ENCODE peak calls at places on chromosomes 1 and 21, in seven cellular contexts. M, N, J, R, P, Q and U are unnamed samples.

GRCh38 chr1:25099343-25099951 is 132.9 kb downstream of the SYF2 start:
- DNase-seq in M (peak), P (no peak), J (no peak), N (no peak), Q (peak), R (peak), U (no peak)

GRCh38 chr1:39269791-39270342 is 65.4 kb downstream of the MACF1 start:
- DNase-seq in N (no peak), R (no peak), Q (no peak), M (peak), J (peak), P (no peak), U (peak)

GRCh38 chr1:99662581-99663208 is 16.8 kb downstream of the PALMD start:
- DNase-seq in P (no peak), M (peak), J (peak), N (peak), Q (peak), R (no peak), U (peak)

GRCh38 chr1:110235181-110235838 is 25.2 kb downstream of the KCNC4 start:
- DNase-seq in Q (no peak), R (peak), M (no peak), N (no peak), J (peak), P (no peak), U (peak)

GRCh38 chr21:26587621-26588260 is 14.7 kb upstream of the CYYR1 start:
- DNase-seq in M (no peak), P (no peak), R (peak), Q (no peak), J (peak), N (no peak), U (peak)

GRCh38 chr1:172545349-172546004 is 12.5 kb downstream of the SUCO start:
- DNase-seq in Q (no peak), M (no peak), N (no peak), J (no peak), R (no peak), P (no peak), U (no peak)

GRCh38 chr1:211705439-211706205 is 30.2 kb upstream of the NEK2 start:
- DNase-seq in N (no peak), Q (no peak), J (no peak), P (no peak), M (no peak), R (peak), U (no peak)

GRCh38 chr1:167687919-167688519 is 33.8 kb upstream of the MPZL1 start:
- DNase-seq in M (peak), N (no peak), J (peak), P (no peak), Q (peak), R (peak), U (peak)

GRCh38 chr1:15358565-15359133 is 51.0 kb upstream of the EFHD2 start:
- DNase-seq in P (no peak), Q (no peak), R (no peak), J (no peak), N (no peak), M (no peak), U (no peak)

GRCh38 chr1:226872455-226872854 is 2.0 kb downstream of the PSEN2 start:
- DNase-seq in N (no peak), R (no peak), Q (no peak), J (peak), P (no peak), M (peak), U (peak)

GRCh38 chr1:26784023-26784871 is 3.5 kb upstream of the PIGV start:
- DNase-seq in N (no peak), M (peak), J (peak), R (peak), P (no peak), Q (peak), U (peak)

GRCh38 chr1:169724168-169724567 is 9.7 kb downstream of the SELE start:
- DNase-seq in N (no peak), J (no peak), R (no peak), Q (no peak), M (no peak), P (no peak), U (no peak)

GRCh38 chr1:155012052-155012546 is 9.5 kb downstream of the ZBTB7B start:
- DNase-seq in R (peak), N (peak), M (peak), J (peak), P (no peak), Q (peak), U (peak)

GRCh38 chr1:209104646-209105045 is 478.9 kb upstream of the CAMK1G start:
- DNase-seq in R (no peak), J (no peak), M (no peak), Q (no peak), N (no peak), P (no peak), U (no peak)

GRCh38 chr1:66444438-66445265 is 89.3 kb upstream of the SGIP1 start:
- DNase-seq in J (no peak), N (no peak), Q (no peak), R (no peak), P (no peak), M (no peak), U (no peak)
- H3K4me3 ChIP-seq in J (no peak), N (no peak), Q (no peak), R (no peak), P (no peak), M (no peak), U (no peak)

GRCh38 chr21:17269760-17270159 is 243.1 kb upstream of the CXADR start:
- DNase-seq in R (no peak), P (no peak), J (peak), N (no peak), Q (no peak), M (no peak), U (no peak)

GRCh38 chr21:17270234-17270633 is 242.6 kb upstream of the CXADR start:
- DNase-seq in P (no peak), J (peak), M (peak), N (peak), Q (peak), R (peak), U (peak)
- TF ChIP-seq CTCF in P (peak), J (peak), M (peak), N (peak), Q (peak), R (no peak), U (no peak)

GRCh38 chr1:60936943-60937342 is 145.4 kb upstream of the NFIA start:
- DNase-seq in J (no peak), N (no peak), P (no peak), Q (no peak), M (no peak), R (no peak), U (no peak)

GRCh38 chr1:60936052-60936619 is 146.2 kb upstream of the NFIA start:
- DNase-seq in N (no peak), J (peak), Q (no peak), P (no peak), R (no peak), M (no peak), U (peak)

GRCh38 chr1:60937720-60938119 is 144.6 kb upstream of the NFIA start:
- DNase-seq in N (no peak), M (no peak), P (no peak), J (no peak), R (no peak), Q (no peak), U (no peak)

DNA sequence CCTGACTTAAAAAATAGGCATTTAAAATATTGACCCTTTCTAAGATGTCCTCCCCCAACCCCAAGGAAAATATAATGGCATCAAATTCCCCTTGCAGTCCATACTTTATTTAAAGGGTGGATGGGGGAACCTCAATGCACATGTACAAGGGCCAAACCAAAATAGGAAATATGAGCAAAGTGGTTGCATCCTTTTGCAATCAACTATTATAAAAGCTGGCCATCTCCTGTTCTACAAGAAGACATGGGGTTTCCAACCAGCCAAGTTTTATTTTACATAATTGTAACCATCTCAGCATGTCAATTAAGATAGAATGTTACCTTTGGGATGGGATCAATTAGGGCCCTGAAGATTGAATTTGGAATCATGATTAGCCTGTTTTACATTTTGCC is 146.8 kb upstream of the NFIA start:
- DNase-seq in M (no peak), Q (no peak), P (no peak), J (no peak), N (no peak), R (no peak), U (no peak)
- H3K4me3 ChIP-seq in M (no peak), Q (no peak), P (no peak), J (no peak), N (no peak), R (no peak), U (no peak)

DNA sequence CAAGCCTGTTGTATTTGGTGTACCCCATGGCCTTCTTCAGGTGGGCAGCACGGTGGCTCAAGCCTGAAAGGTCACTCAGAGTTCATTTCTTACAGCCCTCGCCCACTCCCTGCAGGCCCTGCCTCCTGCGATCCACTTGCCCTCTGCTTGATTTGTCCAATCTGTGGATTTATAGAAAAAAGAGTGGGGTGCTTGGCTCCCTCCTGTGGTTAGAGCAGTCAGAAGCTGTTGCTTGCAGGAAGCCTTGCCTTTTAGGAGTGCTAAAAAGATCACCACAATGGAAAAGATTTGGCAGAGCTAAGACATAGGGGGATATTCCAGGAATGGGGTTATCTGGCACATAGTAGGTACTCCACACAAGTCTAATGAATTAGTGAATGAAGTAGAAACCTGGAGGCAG is 108.0 kb upstream of the TRABD2B start:
- DNase-seq in J (no peak), Q (no peak), P (no peak), N (no peak), R (no peak), M (no peak), U (no peak)
- TF ChIP-seq CTCF in J (peak), Q (peak), P (peak), N (peak), R (no peak), M (no peak), U (no peak)

GRCh38 chr1:188425687-188426086 is 1596.9 kb downstream of the PLA2G4A start:
- DNase-seq in J (peak), M (no peak), R (peak), N (no peak), Q (no peak), P (no peak), U (peak)

GRCh38 chr1:188420177-188420576 is 1591.4 kb downstream of the PLA2G4A start:
- DNase-seq in J (no peak), N (no peak), P (no peak), Q (no peak), R (no peak), M (no peak), U (no peak)

DNA sequence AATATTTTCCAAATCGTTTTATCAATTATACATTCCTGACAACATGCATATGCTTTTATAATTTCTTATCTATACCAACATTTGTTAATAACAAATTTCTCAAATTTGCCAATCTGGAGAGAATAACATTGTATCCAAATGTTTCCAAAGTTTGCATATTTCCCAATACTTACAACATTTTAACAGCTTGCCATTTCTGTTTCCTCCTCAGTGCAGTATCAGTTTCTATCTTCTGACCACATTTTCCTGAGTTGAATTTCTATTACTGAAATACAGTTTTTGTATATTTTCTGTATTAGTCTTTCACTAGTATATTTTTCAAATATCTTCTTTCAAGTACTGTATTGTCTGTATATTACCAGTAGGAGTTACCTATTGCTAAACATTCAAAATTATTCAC is 1594.3 kb downstream of the PLA2G4A start:
- DNase-seq in N (no peak), R (no peak), Q (no peak), J (no peak), P (no peak), M (no peak), U (no peak)
- H3K4me3 ChIP-seq in N (no peak), R (no peak), Q (no peak), J (no peak), P (no peak), M (no peak), U (no peak)